ENCODE peak calls at places on chromosomes 2 and 18, in ten cellular contexts. One of them, this sample, is unnamed.

GRCh38 chr2:172081248-172082022 is 3.9 kb upstream of the DLX1 start:
- DNase-seq in dorsolateral prefrontal cortex: no peak
- DNase-seq in fibroblast of mammary gland: no peak
- DNase-seq in AG04449: no peak
- DNase-seq in breast epithelium: no peak
- DNase-seq in cardiac fibroblast: no peak
- DNase-seq in GM23338: peak; percentile 76
- DNase-seq in PC-3: no peak
- DNase-seq in psoas muscle: no peak
- DNase-seq in AG10803: no peak
- DNase-seq in this sample: no peak

GRCh38 chr2:195026261-195026660 is 630.8 kb upstream of the SLC39A10 start:
- DNase-seq in dorsolateral prefrontal cortex: no peak
- DNase-seq in fibroblast of mammary gland: peak; percentile 89
- DNase-seq in AG04449: no peak
- DNase-seq in breast epithelium: no peak
- DNase-seq in cardiac fibroblast: peak; percentile 26
- DNase-seq in GM23338: no peak
- DNase-seq in PC-3: peak; percentile 55
- DNase-seq in psoas muscle: no peak
- DNase-seq in AG10803: no peak
- DNase-seq in this sample: peak; percentile 11

GRCh38 chr2:232675381-232675780 is 21.8 kb upstream of the GIGYF2 start:
- DNase-seq in dorsolateral prefrontal cortex: no peak
- DNase-seq in fibroblast of mammary gland: no peak
- DNase-seq in AG04449: no peak
- DNase-seq in breast epithelium: no peak
- DNase-seq in cardiac fibroblast: no peak
- DNase-seq in GM23338: no peak
- DNase-seq in PC-3: no peak
- DNase-seq in psoas muscle: no peak
- DNase-seq in AG10803: no peak
- DNase-seq in this sample: no peak

GRCh38 chr2:25714740-25715139 is 41.4 kb upstream of the DTNB start:
- DNase-seq in dorsolateral prefrontal cortex: no peak
- DNase-seq in fibroblast of mammary gland: no peak
- DNase-seq in AG04449: no peak
- DNase-seq in breast epithelium: no peak
- DNase-seq in cardiac fibroblast: peak; percentile 20
- DNase-seq in GM23338: peak; percentile 37
- DNase-seq in PC-3: peak; percentile 51
- DNase-seq in psoas muscle: no peak
- DNase-seq in AG10803: peak; percentile 14
- DNase-seq in this sample: no peak

GRCh38 chr2:178452870-178453269 is 1.7 kb downstream of the PJVK start:
- DNase-seq in dorsolateral prefrontal cortex: no peak
- DNase-seq in fibroblast of mammary gland: no peak
- DNase-seq in AG04449: no peak
- DNase-seq in breast epithelium: no peak
- DNase-seq in cardiac fibroblast: no peak
- DNase-seq in GM23338: no peak
- DNase-seq in PC-3: no peak
- DNase-seq in psoas muscle: no peak
- DNase-seq in AG10803: no peak
- DNase-seq in this sample: no peak

GRCh38 chr18:7878265-7879173 is 311.4 kb downstream of the PTPRM start:
- DNase-seq in dorsolateral prefrontal cortex: no peak
- DNase-seq in fibroblast of mammary gland: no peak
- DNase-seq in AG04449: no peak
- DNase-seq in breast epithelium: no peak
- DNase-seq in cardiac fibroblast: no peak
- DNase-seq in GM23338: peak; percentile 16
- DNase-seq in PC-3: peak; percentile 91
- DNase-seq in psoas muscle: no peak
- DNase-seq in AG10803: no peak
- DNase-seq in this sample: no peak

GRCh38 chr2:18156002-18156401 is 277.5 kb downstream of the KCNS3 start:
- DNase-seq in dorsolateral prefrontal cortex: no peak
- DNase-seq in fibroblast of mammary gland: no peak
- DNase-seq in AG04449: no peak
- DNase-seq in breast epithelium: no peak
- DNase-seq in cardiac fibroblast: no peak
- DNase-seq in GM23338: no peak
- DNase-seq in PC-3: no peak
- DNase-seq in psoas muscle: no peak
- DNase-seq in AG10803: no peak
- DNase-seq in this sample: peak; percentile 19

GRCh38 chr2:126750506-126750905 is 94.5 kb downstream of the GYPC start:
- DNase-seq in dorsolateral prefrontal cortex: no peak
- DNase-seq in fibroblast of mammary gland: no peak
- DNase-seq in AG04449: no peak
- DNase-seq in breast epithelium: no peak
- DNase-seq in cardiac fibroblast: no peak
- DNase-seq in GM23338: no peak
- DNase-seq in PC-3: no peak
- DNase-seq in psoas muscle: no peak
- DNase-seq in AG10803: no peak
- DNase-seq in this sample: no peak

DNA sequence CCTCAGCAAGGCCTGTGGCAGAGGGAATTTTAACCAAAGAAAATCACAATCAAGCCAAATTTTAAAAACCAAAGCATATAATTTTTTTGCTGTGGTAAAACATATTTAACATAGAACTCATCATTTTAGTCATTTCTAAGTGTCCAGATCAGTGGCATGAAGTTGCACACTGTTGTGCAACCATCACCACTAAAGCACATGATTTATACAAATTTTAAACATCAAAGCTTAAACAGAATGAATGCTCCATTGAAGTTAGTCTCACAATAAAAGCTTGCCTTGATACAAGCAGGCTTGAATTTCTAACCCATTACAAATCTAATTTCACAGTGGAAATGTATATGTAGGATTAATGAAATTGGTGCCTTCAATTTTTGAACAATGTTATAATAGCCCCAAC is 31.2 kb downstream of the FTCDNL1 start:
- DNase-seq in dorsolateral prefrontal cortex: no peak
- DNase-seq in fibroblast of mammary gland: peak; percentile 36
- DNase-seq in AG04449: no peak
- DNase-seq in breast epithelium: no peak
- DNase-seq in cardiac fibroblast: peak; percentile 6
- DNase-seq in GM23338: no peak
- DNase-seq in PC-3: no peak
- DNase-seq in psoas muscle: no peak
- DNase-seq in AG10803: peak; percentile 38
- DNase-seq in this sample: no peak
- H3K4me3 ChIP-seq in dorsolateral prefrontal cortex: no peak overlapping the region
- H3K4me3 ChIP-seq in fibroblast of mammary gland: no peak overlapping the region
- H3K4me3 ChIP-seq in AG04449: no peak overlapping the region
- H3K4me3 ChIP-seq in breast epithelium: no peak overlapping the region
- H3K4me3 ChIP-seq in cardiac fibroblast: no peak overlapping the region
- H3K4me3 ChIP-seq in GM23338: no peak overlapping the region
- H3K4me3 ChIP-seq in PC-3: no peak overlapping the region
- H3K4me3 ChIP-seq in psoas muscle: no peak overlapping the region
- H3K4me3 ChIP-seq in AG10803: no peak overlapping the region
- H3K4me3 ChIP-seq in this sample: no peak overlapping the region

GRCh38 chr2:54809814-54810213 is 86.4 kb downstream of the EML6 start:
- DNase-seq in dorsolateral prefrontal cortex: no peak
- DNase-seq in fibroblast of mammary gland: peak; percentile 76
- DNase-seq in AG04449: no peak
- DNase-seq in breast epithelium: no peak
- DNase-seq in cardiac fibroblast: peak; percentile 57
- DNase-seq in GM23338: no peak
- DNase-seq in PC-3: peak; percentile 45
- DNase-seq in psoas muscle: no peak
- DNase-seq in AG10803: peak; percentile 68
- DNase-seq in this sample: no peak

GRCh38 chr2:54810236-54810635 is 86.8 kb downstream of the EML6 start:
- DNase-seq in dorsolateral prefrontal cortex: no peak
- DNase-seq in fibroblast of mammary gland: no peak
- DNase-seq in AG04449: no peak
- DNase-seq in breast epithelium: no peak
- DNase-seq in cardiac fibroblast: no peak
- DNase-seq in GM23338: no peak
- DNase-seq in PC-3: no peak
- DNase-seq in psoas muscle: no peak
- DNase-seq in AG10803: peak; percentile 67
- DNase-seq in this sample: no peak

GRCh38 chr2:54806975-54807374 is 83.5 kb downstream of the EML6 start:
- DNase-seq in dorsolateral prefrontal cortex: no peak
- DNase-seq in fibroblast of mammary gland: no peak
- DNase-seq in AG04449: no peak
- DNase-seq in breast epithelium: no peak
- DNase-seq in cardiac fibroblast: no peak
- DNase-seq in GM23338: no peak
- DNase-seq in PC-3: no peak
- DNase-seq in psoas muscle: no peak
- DNase-seq in AG10803: no peak
- DNase-seq in this sample: no peak

GRCh38 chr2:54805255-54805654 is 81.8 kb downstream of the EML6 start:
- DNase-seq in dorsolateral prefrontal cortex: no peak
- DNase-seq in fibroblast of mammary gland: no peak
- DNase-seq in AG04449: no peak
- DNase-seq in breast epithelium: no peak
- DNase-seq in cardiac fibroblast: no peak
- DNase-seq in GM23338: no peak
- DNase-seq in PC-3: no peak
- DNase-seq in psoas muscle: no peak
- DNase-seq in AG10803: no peak
- DNase-seq in this sample: no peak

DNA sequence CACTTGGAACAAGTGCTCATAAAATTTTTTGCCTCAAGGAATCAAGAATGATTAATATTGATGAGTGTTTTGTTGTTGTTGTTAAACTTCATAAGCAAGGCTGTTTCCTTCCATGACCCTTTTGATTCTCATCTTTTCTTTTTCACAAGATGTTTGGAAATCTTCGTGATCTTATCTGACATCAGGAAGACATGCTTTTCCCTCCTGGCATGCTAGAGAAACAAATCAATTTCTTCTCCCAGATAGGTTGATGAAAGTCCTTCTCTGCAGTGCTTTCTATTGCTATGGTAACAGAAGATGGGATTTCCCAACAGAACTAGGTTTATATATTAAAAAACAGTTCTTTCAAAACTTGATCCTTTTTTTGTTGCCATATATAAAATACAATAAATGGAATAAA is 85.2 kb downstream of the EML6 start:
- DNase-seq in dorsolateral prefrontal cortex: no peak
- DNase-seq in fibroblast of mammary gland: peak; percentile 57
- DNase-seq in AG04449: no peak
- DNase-seq in breast epithelium: no peak
- DNase-seq in cardiac fibroblast: no peak
- DNase-seq in GM23338: no peak
- DNase-seq in PC-3: no peak
- DNase-seq in psoas muscle: no peak
- DNase-seq in AG10803: peak; percentile 77
- DNase-seq in this sample: no peak
- TF ChIP-seq CTCF in dorsolateral prefrontal cortex: no peak
- TF ChIP-seq CTCF in fibroblast of mammary gland: no peak
- TF ChIP-seq CTCF in AG04449: no peak
- TF ChIP-seq CTCF in breast epithelium: no peak
- TF ChIP-seq CTCF in cardiac fibroblast: no peak
- TF ChIP-seq CTCF in GM23338: no peak
- TF ChIP-seq CTCF in PC-3: no peak
- TF ChIP-seq CTCF in psoas muscle: no peak
- TF ChIP-seq CTCF in AG10803: no peak
- TF ChIP-seq CTCF in this sample: no peak

GRCh38 chr18:26088482-26088881 is 1.9 kb downstream of the SS18 start:
- DNase-seq in dorsolateral prefrontal cortex: no peak
- DNase-seq in fibroblast of mammary gland: peak; percentile 27
- DNase-seq in AG04449: no peak
- DNase-seq in breast epithelium: no peak
- DNase-seq in cardiac fibroblast: peak; percentile 32
- DNase-seq in GM23338: no peak
- DNase-seq in PC-3: peak; percentile 23
- DNase-seq in psoas muscle: no peak
- DNase-seq in AG10803: peak; percentile 31
- DNase-seq in this sample: no peak

GRCh38 chr18:26089247-26090129 is 925 bp downstream of the SS18 start:
- DNase-seq in dorsolateral prefrontal cortex: no peak
- DNase-seq in fibroblast of mammary gland: peak; percentile 56
- DNase-seq in AG04449: no peak
- DNase-seq in breast epithelium: no peak
- DNase-seq in cardiac fibroblast: peak; percentile 63
- DNase-seq in GM23338: peak; percentile 41
- DNase-seq in PC-3: peak; percentile 20
- DNase-seq in psoas muscle: no peak
- DNase-seq in AG10803: peak; percentile 31
- DNase-seq in this sample: peak; percentile 8

GRCh38 chr18:26085056-26085455 is 5.4 kb downstream of the SS18 start:
- DNase-seq in dorsolateral prefrontal cortex: no peak
- DNase-seq in fibroblast of mammary gland: no peak
- DNase-seq in AG04449: no peak
- DNase-seq in breast epithelium: no peak
- DNase-seq in cardiac fibroblast: no peak
- DNase-seq in GM23338: no peak
- DNase-seq in PC-3: no peak
- DNase-seq in psoas muscle: no peak
- DNase-seq in AG10803: no peak
- DNase-seq in this sample: no peak

GRCh38 chr18:26090130-26091046 is at the start of gene SS18:
- DNase-seq in dorsolateral prefrontal cortex: peak; percentile 86
- DNase-seq in fibroblast of mammary gland: peak; percentile 90
- DNase-seq in AG04449: peak; percentile 57
- DNase-seq in breast epithelium: peak; percentile 88
- DNase-seq in cardiac fibroblast: peak; percentile 96
- DNase-seq in GM23338: peak; percentile 97
- DNase-seq in PC-3: peak; percentile 92
- DNase-seq in psoas muscle: peak; percentile 95
- DNase-seq in AG10803: peak; percentile 94
- DNase-seq in this sample: peak; percentile 85

DNA sequence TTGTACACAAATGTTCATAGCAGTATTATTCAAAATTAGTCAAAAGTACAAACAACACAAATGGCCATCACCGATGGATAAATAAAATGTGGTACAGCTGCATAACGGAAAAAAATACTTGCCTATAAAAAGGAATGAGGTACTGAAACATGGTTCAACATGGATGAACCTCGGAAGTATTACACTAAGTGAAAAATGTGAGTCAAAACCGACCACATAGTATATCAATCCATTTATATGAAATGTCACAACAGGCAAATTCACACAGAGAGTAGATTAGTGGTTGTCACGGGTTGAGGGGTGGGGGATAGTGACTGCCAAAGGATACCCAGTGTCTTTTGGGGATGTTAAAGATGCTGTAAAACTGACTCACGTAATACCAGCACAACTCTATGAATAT is 3.5 kb downstream of the SS18 start:
- DNase-seq in dorsolateral prefrontal cortex: no peak
- DNase-seq in fibroblast of mammary gland: no peak
- DNase-seq in AG04449: no peak
- DNase-seq in breast epithelium: no peak
- DNase-seq in cardiac fibroblast: no peak
- DNase-seq in GM23338: no peak
- DNase-seq in PC-3: no peak
- DNase-seq in psoas muscle: no peak
- DNase-seq in AG10803: no peak
- DNase-seq in this sample: no peak
- H3K4me3 ChIP-seq in dorsolateral prefrontal cortex: no peak overlapping the region
- H3K4me3 ChIP-seq in fibroblast of mammary gland: no peak overlapping the region
- H3K4me3 ChIP-seq in AG04449: no peak overlapping the region
- H3K4me3 ChIP-seq in breast epithelium: no peak overlapping the region
- H3K4me3 ChIP-seq in cardiac fibroblast: no peak overlapping the region
- H3K4me3 ChIP-seq in GM23338: no peak overlapping the region
- H3K4me3 ChIP-seq in PC-3: no peak overlapping the region
- H3K4me3 ChIP-seq in psoas muscle: no peak overlapping the region
- H3K4me3 ChIP-seq in AG10803: no peak overlapping the region
- H3K4me3 ChIP-seq in this sample: no peak overlapping the region

GRCh38 chr2:132372276-132372675 is 44.3 kb upstream of the GPR39 start:
- DNase-seq in dorsolateral prefrontal cortex: no peak
- DNase-seq in fibroblast of mammary gland: no peak
- DNase-seq in AG04449: no peak
- DNase-seq in breast epithelium: no peak
- DNase-seq in cardiac fibroblast: no peak
- DNase-seq in GM23338: no peak
- DNase-seq in PC-3: peak; percentile 5
- DNase-seq in psoas muscle: no peak
- DNase-seq in AG10803: no peak
- DNase-seq in this sample: no peak
- TF ChIP-seq CTCF in dorsolateral prefrontal cortex: no peak
- TF ChIP-seq CTCF in fibroblast of mammary gland: no peak
- TF ChIP-seq CTCF in AG04449: no peak
- TF ChIP-seq CTCF in breast epithelium: no peak
- TF ChIP-seq CTCF in cardiac fibroblast: no peak
- TF ChIP-seq CTCF in GM23338: no peak
- TF ChIP-seq CTCF in PC-3: peak; percentile 12
- TF ChIP-seq CTCF in psoas muscle: no peak
- TF ChIP-seq CTCF in AG10803: no peak
- TF ChIP-seq CTCF in this sample: no peak

This sample was measured in astrocyte of the cerebellum.